ENCODE peak calls at places on chromosomes 3 and 15, in seven cellular contexts. M is stomach, T is GM23338, S is upper lobe of left lung, Q is suprapubic skin, X is endothelial cell of umbilical vein, O is HepG2. L is an unnamed sample.

GRCh38 chr15:65904301-65904700 is 35.0 kb downstream of the RAB11A start:
- DNase-seq in X (no peak), M (no peak), S (no peak), O (no peak), Q (no peak), T (no peak), L (no peak)

GRCh38 chr15:45276851-45277250 is 24.8 kb downstream of the SLC28A2 start:
- DNase-seq in T (peak), O (peak), X (peak), Q (no peak), M (no peak), S (no peak), L (no peak)

GRCh38 chr3:138114988-138115971 is at the start of gene DZIP1L:
- DNase-seq in O (peak), S (peak), Q (peak), X (peak), T (peak), M (peak), L (peak)

GRCh38 chr15:96402403-96402802 is 71.9 kb downstream of the NR2F2 start:
- DNase-seq in T (no peak), Q (no peak), M (no peak), S (no peak), X (no peak), O (no peak), L (no peak)

GRCh38 chr3:139629033-139629432 is 48.7 kb downstream of the NMNAT3 start:
- DNase-seq in M (no peak), X (no peak), T (peak), Q (no peak), O (peak), S (no peak), L (peak)

GRCh38 chr15:50675524-50676144 is 11.0 kb downstream of the TRPM7 start:
- DNase-seq in S (no peak), Q (no peak), O (no peak), T (peak), X (peak), M (no peak), L (no peak)

GRCh38 chr3:152335273-152335672 is 66.5 kb downstream of the MBNL1 start:
- DNase-seq in O (no peak), X (no peak), T (no peak), M (no peak), Q (no peak), S (no peak), L (no peak)

GRCh38 chr3:155805204-155805801 is 775 bp downstream of the C3orf33 start:
- DNase-seq in X (no peak), Q (no peak), T (no peak), M (peak), O (peak), S (no peak), L (peak)

GRCh38 chr3:187013080-187013838 is 82.9 kb downstream of the ST6GAL1 start:
- DNase-seq in X (peak), S (no peak), M (no peak), Q (no peak), O (no peak), T (no peak), L (no peak)

GRCh38 chr15:31130576-31131237 is 29.2 kb upstream of the TRPM1 start:
- DNase-seq in O (no peak), Q (no peak), X (no peak), M (no peak), S (no peak), T (no peak), L (no peak)

GRCh38 chr15:70703066-70703465 is 60.3 kb downstream of the UACA start:
- DNase-seq in Q (no peak), S (no peak), O (no peak), T (no peak), M (no peak), X (peak), L (no peak)

GRCh38 chr3:123884258-123884831 is at the start of gene MYLK:
- DNase-seq in S (peak), T (peak), Q (peak), O (peak), M (peak), X (peak), L (peak)

GRCh38 chr3:83514130-83514914 is 1444.5 kb upstream of the CADM2 start:
- DNase-seq in O (no peak), T (peak), Q (no peak), X (no peak), S (no peak), M (no peak), L (no peak)

GRCh38 chr3:40309925-40310635 is 573 bp downstream of the EIF1B start:
- DNase-seq in S (peak), M (peak), O (peak), X (peak), Q (peak), T (peak), L (peak)

GRCh38 chr3:102394517-102394916 is 40.3 kb upstream of the ZPLD1 start:
- DNase-seq in Q (no peak), M (no peak), S (no peak), T (no peak), X (no peak), O (no peak), L (no peak)

GRCh38 chr3:95240395-95240794 is 1177.5 kb downstream of the NSUN3 start:
- DNase-seq in T (no peak), M (no peak), S (no peak), X (no peak), O (no peak), Q (no peak), L (no peak)

GRCh38 chr15:60674704-60675405 is 195.9 kb upstream of the ICE2 start:
- DNase-seq in M (no peak), Q (no peak), S (no peak), X (no peak), T (no peak), O (no peak), L (no peak)
- H3K27ac ChIP-seq in M (no peak), Q (peak), S (no peak), X (no peak), T (no peak), O (no peak), L (no peak)

GRCh38 chr3:72574144-72574543 is 274.1 kb downstream of the SHQ1 start:
- DNase-seq in O (no peak), X (no peak), Q (no peak), S (no peak), T (no peak), M (no peak), L (no peak)

GRCh38 chr3:72571638-72572114 is 276.6 kb downstream of the SHQ1 start:
- DNase-seq in Q (no peak), M (no peak), S (no peak), O (peak), T (no peak), X (no peak), L (no peak)

GRCh38 chr3:72573051-72573450 is 275.2 kb downstream of the SHQ1 start:
- DNase-seq in S (no peak), Q (no peak), X (no peak), T (no peak), O (peak), M (no peak), L (no peak)

GRCh38 chr3:72571052-72571451 is 277.2 kb downstream of the SHQ1 start:
- DNase-seq in O (peak), X (no peak), Q (no peak), S (no peak), M (no peak), T (no peak), L (no peak)

DNA sequence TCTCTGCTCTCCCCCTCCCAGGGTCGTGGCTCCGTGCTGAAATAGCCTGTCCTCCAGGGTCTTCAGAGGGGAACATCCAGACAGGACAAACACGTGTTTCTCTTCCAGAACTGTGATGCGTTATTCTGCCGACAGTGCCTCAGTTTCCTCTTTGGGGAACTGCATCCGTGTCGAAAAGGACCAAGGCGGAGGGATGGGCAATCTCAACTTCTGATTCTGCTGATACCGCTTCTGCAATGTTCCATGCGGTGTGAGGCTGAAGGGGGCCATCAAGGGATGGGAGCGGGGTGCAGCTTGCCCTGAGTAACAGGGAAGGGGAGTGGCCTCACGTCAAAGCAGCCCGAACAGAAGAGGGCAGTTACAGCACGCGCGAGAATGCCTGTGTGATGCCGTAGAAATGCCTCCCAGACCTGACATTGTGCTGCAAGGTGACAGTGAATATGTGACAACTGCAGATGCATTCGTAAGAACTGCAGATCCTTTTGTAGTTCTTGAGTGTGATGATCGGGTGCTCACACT is 275.7 kb downstream of the SHQ1 start:
- DNase-seq in M (no peak), O (no peak), S (no peak), Q (no peak), X (no peak), T (no peak), L (no peak)
- TF ChIP-seq POLR2AphosphoS5 in M (no peak), O (no peak), S (no peak), Q (no peak), X (no peak), T (no peak), L (no peak)

GRCh38 chr15:40955141-40955903 is 2.1 kb downstream of the CHAC1 start:
- DNase-seq in Q (no peak), T (no peak), S (peak), X (no peak), O (no peak), M (no peak), L (no peak)

GRCh38 chr15:40952301-40952900 is 870 bp upstream of the CHAC1 start:
- DNase-seq in O (no peak), X (no peak), S (peak), M (no peak), T (peak), Q (no peak), L (no peak)

GRCh38 chr15:40951764-40952163 is 1.5 kb upstream of the CHAC1 start:
- DNase-seq in T (no peak), X (no peak), Q (no peak), O (no peak), M (no peak), S (no peak), L (no peak)

GRCh38 chr15:40953713-40954074 is 423 bp downstream of the CHAC1 start:
- DNase-seq in M (no peak), O (no peak), X (no peak), T (peak), S (no peak), Q (no peak), L (no peak)

GRCh38 chr15:40952901-40953712 is at the start of gene CHAC1:
- DNase-seq in X (peak), Q (peak), S (peak), M (peak), T (peak), O (no peak), L (peak)
- H3K27ac ChIP-seq in X (peak), Q (no peak), S (peak), M (peak), T (peak), O (no peak), L (peak)

DNA sequence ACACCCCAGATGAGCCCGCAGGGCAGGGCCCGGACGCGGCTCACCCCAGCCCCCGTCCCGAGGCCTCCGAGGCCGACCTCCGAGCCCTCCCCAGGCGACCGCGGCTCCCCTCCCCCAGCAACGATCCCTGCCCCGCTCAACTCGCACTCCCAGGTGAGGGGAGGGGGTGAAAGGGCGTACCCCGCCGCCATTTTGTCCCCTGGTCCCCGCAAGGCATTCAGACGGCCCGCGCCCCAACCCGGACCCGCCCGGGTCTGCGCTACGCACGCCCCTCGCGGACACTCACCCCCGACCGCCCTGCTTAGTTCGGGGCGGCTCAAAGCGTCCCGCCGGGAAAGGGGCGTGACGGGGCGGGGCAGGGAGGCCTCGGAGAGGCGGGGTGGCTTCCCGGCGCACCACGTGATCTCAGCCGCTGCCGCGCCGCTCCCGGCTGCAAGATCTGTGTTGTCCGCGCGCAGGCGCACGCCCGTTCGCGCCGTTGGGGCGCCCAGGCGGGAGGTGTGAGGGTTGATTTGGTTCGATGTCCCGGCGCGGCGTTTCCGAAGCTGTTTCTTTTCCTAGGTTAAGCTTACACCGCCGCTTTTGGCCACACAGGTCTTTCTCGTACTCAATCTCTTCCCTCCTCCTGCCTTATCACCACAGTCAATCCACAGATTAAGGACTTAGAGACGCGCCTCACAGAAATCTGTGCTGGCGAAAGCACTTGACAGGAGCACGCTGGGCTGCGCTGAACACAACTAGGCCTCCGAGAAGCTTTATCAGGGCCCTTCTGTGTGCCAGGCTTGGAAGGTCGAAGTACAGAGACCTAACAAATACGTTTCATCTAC is at the start of gene SCAPER:
- DNase-seq in X (peak), O (peak), T (peak), M (peak), Q (peak), S (peak), L (peak)
- TF ChIP-seq POLR2AphosphoS5 in X (peak), O (peak), T (peak), M (peak), Q (no peak), S (peak), L (peak)